ENCODE peak calls at places on chromosomes 11 and 22, in six cellular contexts. R is IMR-90, V is H9, A is H1, Z is neuronal stem cell, N is trophoblast cell. P is an unnamed sample.

GRCh38 chr22:21771631-21771976 is 36.0 kb upstream of the YPEL1 start:
- DNase-seq in R (no peak), V (no peak), A (no peak), Z (no peak), N (no peak), P (no peak)

GRCh38 chr22:19114984-19115552 is 7.1 kb downstream of the DGCR2 start:
- DNase-seq in R (no peak), V (no peak), A (no peak), Z (no peak), N (no peak), P (no peak)

GRCh38 chr11:123450593-123450992 is 20.5 kb downstream of the GRAMD1B start:
- DNase-seq in R (peak), V (no peak), A (no peak), Z (no peak), N (no peak), P (no peak)

GRCh38 chr22:30390974-30391691 is 3.9 kb upstream of the RNF215 start:
- DNase-seq in R (peak), V (peak), A (peak), Z (no peak), N (peak), P (peak)

GRCh38 chr22:44202261-44202789 is 21.6 kb downstream of the PARVG start:
- DNase-seq in R (peak), V (no peak), A (no peak), Z (no peak), N (no peak), P (peak)

GRCh38 chr11:2169626-2170570 is 1.7 kb downstream of the TH start:
- DNase-seq in R (no peak), V (no peak), A (no peak), Z (no peak), N (no peak), P (no peak)

GRCh38 chr22:33746501-33746928 is 173.8 kb downstream of the LARGE1 start:
- DNase-seq in R (no peak), V (no peak), A (no peak), Z (no peak), N (no peak), P (no peak)

GRCh38 chr11:62556102-62556871 is 9.7 kb upstream of the AHNAK start:
- DNase-seq in R (peak), V (peak), A (peak), Z (no peak), N (peak), P (peak)

GRCh38 chr11:79262221-79262620 is 178.6 kb downstream of the TENM4 start:
- DNase-seq in R (peak), V (no peak), A (no peak), Z (no peak), N (no peak), P (peak)

GRCh38 chr22:37552560-37553163 is 7.6 kb upstream of the CDC42EP1 start:
- DNase-seq in R (peak), V (peak), A (no peak), Z (peak), N (peak), P (peak)

GRCh38 chr11:11400635-11401232 is 47.7 kb upstream of the CSNK2A3 start:
- DNase-seq in R (no peak), V (peak), A (no peak), Z (no peak), N (no peak), P (no peak)

GRCh38 chr11:120239713-120240640 is at the start of gene POU2F3:
- DNase-seq in R (no peak), V (peak), A (no peak), Z (no peak), N (no peak), P (no peak)

GRCh38 chr11:67667490-67668190 is 6.8 kb downstream of the ALDH3B2 start:
- DNase-seq in R (no peak), V (no peak), A (no peak), Z (no peak), N (no peak), P (no peak)

GRCh38 chr22:46439111-46439510 is 98.3 kb downstream of the CELSR1 start:
- DNase-seq in R (no peak), V (no peak), A (no peak), Z (no peak), N (no peak), P (no peak)

GRCh38 chr22:35205956-35206355 is 51.3 kb upstream of the HMGXB4 start:
- DNase-seq in R (peak), V (no peak), A (no peak), Z (no peak), N (no peak), P (no peak)

GRCh38 chr11:104771782-104772181 is 126.5 kb downstream of the CASP12 start:
- DNase-seq in R (no peak), V (no peak), A (no peak), Z (no peak), N (no peak), P (peak)

GRCh38 chr22:30212996-30213441 is 33.5 kb downstream of the LIF start:
- DNase-seq in R (no peak), V (no peak), A (no peak), Z (no peak), N (peak), P (peak)

GRCh38 chr11:63866211-63866610 is 27.3 kb downstream of the MARK2 start:
- DNase-seq in R (peak), V (no peak), A (no peak), Z (no peak), N (no peak), P (peak)

GRCh38 chr11:123477205-123477907 is 47.3 kb downstream of the GRAMD1B start:
- DNase-seq in R (no peak), V (no peak), A (no peak), Z (no peak), N (no peak), P (no peak)

GRCh38 chr11:57417056-57417455 is 9.9 kb downstream of the SLC43A3 start:
- DNase-seq in R (peak), V (no peak), A (no peak), Z (no peak), N (no peak), P (no peak)

GRCh38 chr22:35043251-35043931 is 22.6 kb upstream of the ISX start:
- DNase-seq in R (no peak), V (no peak), A (no peak), Z (no peak), N (no peak), P (no peak)

GRCh38 chr11:102596578-102596977 is 28.6 kb downstream of the MMP20 start:
- DNase-seq in R (no peak), V (no peak), A (no peak), Z (no peak), N (no peak), P (no peak)

GRCh38 chr11:2885017-2885675 is 429 bp downstream of the CDKN1C start:
- DNase-seq in R (peak), V (no peak), A (no peak), Z (no peak), N (peak), P (peak)

GRCh38 chr22:20656902-20657836 is 116.7 kb upstream of the SERPIND1 start:
- DNase-seq in R (peak), V (peak), A (no peak), Z (no peak), N (no peak), P (no peak)

GRCh38 chr11:32088117-32088941 is 2.5 kb upstream of the RCN1 start:
- DNase-seq in R (peak), V (no peak), A (no peak), Z (no peak), N (peak), P (peak)

GRCh38 chr11:15826008-15826650 is 530.2 kb downstream of the SOX6 start:
- DNase-seq in R (peak), V (no peak), A (no peak), Z (no peak), N (no peak), P (peak)

GRCh38 chr22:33821290-33821689 is 99.0 kb downstream of the LARGE1 start:
- DNase-seq in R (no peak), V (no peak), A (no peak), Z (no peak), N (no peak), P (peak)

GRCh38 chr22:42969348-42969975 is 45.5 kb downstream of the PACSIN2 start:
- DNase-seq in R (peak), V (no peak), A (no peak), Z (no peak), N (peak), P (no peak)

GRCh38 chr11:84261707-84262106 is 975.5 kb upstream of the CCDC90B start:
- DNase-seq in R (no peak), V (peak), A (peak), Z (no peak), N (peak), P (peak)
- H3K14ac ChIP-seq in R (no peak), V (no peak), A (no peak), Z (no peak), N (no peak), P (no peak)

DNA sequence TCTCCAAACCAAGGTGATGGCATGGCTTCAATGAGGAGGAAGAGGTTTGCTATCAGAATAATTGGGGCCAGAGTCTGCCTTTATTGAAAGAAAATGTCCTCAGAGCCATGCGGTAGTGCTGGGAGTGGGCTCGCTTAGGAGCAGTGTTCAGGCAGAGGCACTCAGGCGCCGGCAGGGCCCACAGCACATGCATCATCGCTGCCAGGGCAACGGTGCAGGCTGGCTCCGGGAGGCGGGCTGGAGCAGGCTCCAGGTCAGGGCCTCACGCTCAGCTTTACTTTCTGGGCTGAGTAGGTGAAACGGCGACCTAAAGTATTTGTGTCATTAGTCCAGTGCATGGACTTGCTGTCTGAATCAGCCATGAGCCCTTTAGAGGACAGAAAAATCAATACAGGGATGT is 169.9 kb upstream of the CCDC90B start:
- DNase-seq in R (no peak), V (peak), A (no peak), Z (peak), N (peak), P (no peak)
- H3K23ac ChIP-seq in R (no peak), V (no peak), A (no peak), Z (no peak), N (no peak), P (no peak)

GRCh38 chr22:22945195-22945594 is 57.6 kb downstream of the IGLL5 start:
- DNase-seq in R (no peak), V (no peak), A (no peak), Z (no peak), N (no peak), P (no peak)
- H3K4me2 ChIP-seq in R (no peak), V (no peak), A (no peak), Z (no peak), N (no peak), P (no peak)

DNA sequence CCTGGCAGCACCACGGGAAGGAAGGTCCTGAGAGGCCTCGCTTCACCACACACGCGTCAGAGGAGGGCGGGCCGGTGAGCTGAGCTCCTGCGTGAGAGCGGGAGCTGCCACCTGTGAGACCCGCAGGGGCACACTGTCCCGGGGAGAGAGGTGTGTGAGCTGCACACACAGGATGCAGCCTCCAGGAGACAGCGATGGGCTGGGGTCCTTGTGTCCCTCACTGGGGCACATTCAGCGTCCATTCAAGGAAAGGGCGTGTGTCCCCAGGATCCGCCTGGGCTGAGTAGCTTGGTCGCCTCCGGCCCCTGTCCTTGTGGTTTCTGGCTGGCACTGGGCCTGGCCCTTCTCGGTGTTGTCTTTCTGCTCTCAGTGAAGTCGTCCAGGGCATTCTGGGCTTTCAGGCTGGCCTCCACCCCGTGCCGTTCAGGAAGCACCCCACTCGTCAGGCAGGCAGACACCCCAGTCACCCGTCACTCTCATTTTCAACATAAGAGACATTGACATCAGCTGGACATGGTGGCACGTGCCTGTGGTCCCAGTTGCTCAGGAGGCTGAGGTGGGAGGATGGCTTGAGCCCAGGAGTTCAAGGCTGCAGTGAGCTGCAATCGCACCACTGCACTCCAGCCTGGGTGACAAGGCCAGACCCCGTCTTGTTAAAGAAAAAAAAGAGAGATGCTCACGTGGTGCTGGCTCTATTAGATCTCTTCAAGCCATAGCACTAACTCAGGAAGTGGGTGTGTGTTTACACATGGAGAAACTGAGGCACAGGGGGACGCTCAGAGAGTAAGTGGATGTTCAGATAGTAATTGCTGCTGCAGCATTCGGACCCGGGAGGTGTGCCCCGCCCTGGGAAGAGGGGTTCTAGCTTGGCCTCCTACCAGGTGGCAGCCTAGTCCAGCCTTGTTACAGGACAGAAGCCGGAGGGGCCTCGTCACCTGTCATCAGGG is 1081.6 kb downstream of the BRD1 start:
- DNase-seq in R (no peak), V (peak), A (no peak), Z (no peak), N (no peak), P (no peak)
- H3K14ac ChIP-seq in R (no peak), V (peak), A (no peak), Z (peak), N (no peak), P (no peak)

GRCh38 chr22:25970348-25970995 is 198.8 kb upstream of the SEZ6L start:
- DNase-seq in R (no peak), V (peak), A (peak), Z (peak), N (no peak), P (no peak)
- H3K23ac ChIP-seq in R (no peak), V (no peak), A (no peak), Z (no peak), N (no peak), P (no peak)

DNA sequence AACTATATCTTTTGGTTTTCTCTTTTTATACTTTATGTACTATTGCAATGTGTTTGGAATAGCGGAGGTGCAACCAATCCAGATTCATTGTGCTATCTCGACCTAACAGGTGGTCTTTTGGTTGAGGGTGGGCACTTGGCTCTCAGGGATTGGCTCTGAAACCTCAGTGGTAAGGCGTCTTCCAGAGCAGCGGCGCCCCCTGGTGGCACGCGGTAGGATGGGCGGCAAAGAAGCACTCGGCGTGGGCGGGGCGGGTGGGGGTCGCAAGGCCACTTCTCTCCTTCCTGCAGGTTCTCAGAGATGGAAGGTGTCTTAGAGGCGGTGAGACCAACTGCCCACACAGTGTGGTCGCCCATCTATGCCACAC is 19.2 kb upstream of the PLET1 start:
- DNase-seq in R (peak), V (peak), A (no peak), Z (peak), N (peak), P (peak)
- H3K4me2 ChIP-seq in R (peak), V (peak), A (peak), Z (peak), N (peak), P (peak)

P was measured in mesenchymal stem cell.